ENCODE peak calls at places on chromosomes 12 and 14, in seven cellular contexts. V is Right ventricle myocardium superior; F is aorta; D is stimulated activated CD4-positive, alpha-beta T cell treated with anti-CD3 and anti-CD28 coated beads, Interleukin-1b, Interleukin-23, amount 100 ng/mL, for 4 hours; Y is glutamatergic neuron; O is ureter; J is thoracic aorta. B is an unnamed sample.

GRCh38 chr12:129911437-129912049 is 7.7 kb upstream of the TMEM132D start:
- DNase-seq in V (peak), F (no peak), D (no peak), Y (peak), O (no peak), J (no peak), B (no peak)

GRCh38 chr12:130127909-130128763 is 34.1 kb upstream of the FZD10 start:
- DNase-seq in V (no peak), F (no peak), D (no peak), Y (no peak), O (peak), J (no peak), B (no peak)

GRCh38 chr12:31923063-31923412 is 36.2 kb upstream of the RESF1 start:
- DNase-seq in V (no peak), F (no peak), D (no peak), Y (no peak), O (no peak), J (no peak), B (no peak)

GRCh38 chr12:54749191-54749818 is 101.1 kb upstream of the DCD start:
- DNase-seq in V (no peak), F (no peak), D (no peak), Y (no peak), O (no peak), J (no peak), B (no peak)

GRCh38 chr12:103852498-103852992 is 11.5 kb upstream of the NT5DC3 start:
- DNase-seq in V (no peak), F (no peak), D (no peak), Y (no peak), O (no peak), J (no peak), B (no peak)

GRCh38 chr14:96011609-96012008 is 27.6 kb upstream of the C14orf132 start:
- DNase-seq in V (no peak), F (no peak), D (no peak), Y (no peak), O (no peak), J (no peak), B (no peak)

GRCh38 chr12:104073699-104074098 is 9.4 kb downstream of the HCFC2 start:
- DNase-seq in V (no peak), F (no peak), D (no peak), Y (no peak), O (no peak), J (no peak), B (no peak)

GRCh38 chr12:71536939-71537622 is 97.5 kb downstream of the LGR5 start:
- DNase-seq in V (no peak), F (no peak), D (no peak), Y (no peak), O (no peak), J (no peak), B (no peak)

GRCh38 chr14:103014466-103015319 is 42.7 kb downstream of the CDC42BPB start:
- DNase-seq in V (no peak), F (peak), D (no peak), Y (no peak), O (no peak), J (no peak), B (no peak)

GRCh38 chr12:109186993-109187653 is 70.7 kb downstream of the ACACB start:
- DNase-seq in V (no peak), F (peak), D (no peak), Y (no peak), O (no peak), J (no peak), B (no peak)

GRCh38 chr12:53631721-53632120 is 5.5 kb upstream of the ATF7 start:
- DNase-seq in V (no peak), F (no peak), D (no peak), Y (no peak), O (no peak), J (no peak), B (no peak)

GRCh38 chr12:65568517-65568916 is 255.8 kb upstream of the HMGA2 start:
- DNase-seq in V (no peak), F (no peak), D (no peak), Y (no peak), O (no peak), J (no peak), B (no peak)

GRCh38 chr12:130186631-130187269 is 24.5 kb downstream of the FZD10 start:
- DNase-seq in V (no peak), F (no peak), D (no peak), Y (no peak), O (no peak), J (no peak), B (no peak)

GRCh38 chr12:93183940-93184663 is 193.6 kb upstream of the NUDT4 start:
- DNase-seq in V (peak), F (no peak), D (no peak), Y (no peak), O (peak), J (peak), B (no peak)

GRCh38 chr12:32302218-32302826 is 97.0 kb upstream of the FGD4 start:
- DNase-seq in V (no peak), F (no peak), D (no peak), Y (no peak), O (no peak), J (no peak), B (no peak)

GRCh38 chr12:126493366-126494108 is 1428.3 kb downstream of the AACS start:
- DNase-seq in V (no peak), F (no peak), D (no peak), Y (no peak), O (no peak), J (no peak), B (no peak)

GRCh38 chr12:64531665-64532334 is 78.5 kb upstream of the RASSF3 start:
- DNase-seq in V (no peak), F (no peak), D (no peak), Y (no peak), O (no peak), J (no peak), B (no peak)

GRCh38 chr14:51554953-51555352 is 96.8 kb upstream of the FRMD6 start:
- DNase-seq in V (no peak), F (no peak), D (no peak), Y (no peak), O (no peak), J (no peak), B (no peak)

GRCh38 chr14:85416771-85417170 is 113.2 kb upstream of the FLRT2 start:
- DNase-seq in V (no peak), F (no peak), D (no peak), Y (no peak), O (no peak), J (no peak), B (no peak)

GRCh38 chr12:44405267-44405666 is 470.8 kb downstream of the NELL2 start:
- DNase-seq in V (no peak), F (no peak), D (no peak), Y (no peak), O (no peak), J (no peak), B (no peak)

GRCh38 chr12:107014050-107014449 is 27.1 kb upstream of the MTERF2 start:
- DNase-seq in V (no peak), F (no peak), D (no peak), Y (no peak), O (peak), J (no peak), B (no peak)

GRCh38 chr14:97021571-97022171 is 224.5 kb downstream of the VRK1 start:
- DNase-seq in V (no peak), F (no peak), D (no peak), Y (no peak), O (no peak), J (no peak), B (no peak)

GRCh38 chr12:77941396-77941795 is 110.7 kb downstream of the NAV3 start:
- DNase-seq in V (no peak), F (no peak), D (no peak), Y (no peak), O (no peak), J (no peak), B (no peak)

GRCh38 chr14:64196668-64197411 is 97.3 kb downstream of the ESR2 start:
- DNase-seq in V (peak), F (peak), D (no peak), Y (peak), O (no peak), J (no peak), B (no peak)

GRCh38 chr14:23533652-23534435 is 17.7 kb downstream of the ZFHX2 start:
- DNase-seq in V (no peak), F (no peak), D (no peak), Y (no peak), O (no peak), J (no peak), B (no peak)

GRCh38 chr12:33581613-33582122 is 142.0 kb upstream of the SYT10 start:
- DNase-seq in V (no peak), F (no peak), D (no peak), Y (no peak), O (no peak), J (no peak), B (no peak)

GRCh38 chr12:111256629-111257434 is 112.1 kb downstream of the PHETA1 start:
- DNase-seq in V (no peak), F (no peak), D (no peak), Y (no peak), O (no peak), J (no peak), B (no peak)

GRCh38 chr14:34537677-34538009 is 1.9 kb downstream of the EAPP start:
- DNase-seq in V (no peak), F (no peak), D (no peak), Y (no peak), O (no peak), J (no peak), B (no peak)

GRCh38 chr12:116398193-116398592 is 120.7 kb upstream of the MED13L start:
- DNase-seq in V (no peak), F (no peak), D (no peak), Y (no peak), O (no peak), J (no peak), B (no peak)

GRCh38 chr12:111842556-111843396 is 748 bp downstream of the MAPKAPK5 start:
- DNase-seq in V (no peak), F (no peak), D (no peak), Y (no peak), O (no peak), J (no peak), B (no peak)

GRCh38 chr14:70857499-70857895 is 48.2 kb upstream of the MAP3K9 start:
- DNase-seq in V (no peak), F (no peak), D (no peak), Y (no peak), O (no peak), J (no peak), B (no peak)

GRCh38 chr12:110778801-110779577 is 36.3 kb upstream of the PPP1CC start:
- DNase-seq in V (no peak), F (no peak), D (no peak), Y (no peak), O (no peak), J (no peak), B (no peak)

B was measured in chondrocyte.